ENCODE peak calls at places on chromosomes 4 and X, in ten cellular contexts. Y is NCI-H1694, M is MV-4-11, L is psoas muscle, E is ACHN, A is mucosa of gallbladder, H is HTR-8/SVneo, I is activated T-cell treated with anti-CD3 and anti-CD28 coated beads for 48 hours, P is HT1080, O is A172. Q is an unnamed sample.

GRCh38 chr4:55475394-55476243 is 71.1 kb downstream of the CLOCK start:
- DNase-seq in Y (no peak), M (peak), L (no peak), E (peak), A (no peak), H (no peak), I (no peak), P (peak), O (peak), Q (no peak)

GRCh38 chr4:123193802-123194201 is 202.8 kb upstream of the SPRY1 start:
- DNase-seq in Y (no peak), M (no peak), L (no peak), E (no peak), A (no peak), H (no peak), I (no peak), P (no peak), O (no peak), Q (no peak)

GRCh38 chrX:1463581-1464281 is 11.0 kb upstream of the ASMTL start:
- DNase-seq in Y (no peak), M (no peak), L (no peak), E (no peak), A (no peak), H (no peak), I (no peak), P (no peak), O (no peak), Q (no peak)

GRCh38 chrX:63754860-63755579 is 30.0 kb downstream of the ARHGEF9 start:
- DNase-seq in Y (peak), M (peak), L (peak), E (peak), A (peak), H (peak), I (peak), P (peak), O (peak), Q (peak)

GRCh38 chr4:76879731-76880364 is 18.1 kb downstream of the SOWAHB start:
- DNase-seq in Y (no peak), M (no peak), L (no peak), E (no peak), A (no peak), H (no peak), I (no peak), P (no peak), O (no peak), Q (no peak)

GRCh38 chr4:3073158-3074077 is 920 bp downstream of the HTT-AS start:
- DNase-seq in Y (no peak), M (no peak), L (no peak), E (no peak), A (no peak), H (peak), I (no peak), P (peak), O (no peak), Q (no peak)

GRCh38 chrX:11427082-11428033 is 134.1 kb downstream of the AMELX start:
- DNase-seq in Y (no peak), M (no peak), L (peak), E (no peak), A (no peak), H (no peak), I (no peak), P (no peak), O (no peak), Q (no peak)

GRCh38 chr4:185086053-185086452 is 57.0 kb upstream of the SLC25A4 start:
- DNase-seq in Y (no peak), M (no peak), L (no peak), E (no peak), A (no peak), H (no peak), I (no peak), P (no peak), O (no peak), Q (no peak)

GRCh38 chr4:89586864-89587263 is 250.1 kb downstream of the SNCA start:
- DNase-seq in Y (no peak), M (no peak), L (no peak), E (peak), A (no peak), H (peak), I (no peak), P (peak), O (peak), Q (peak)

GRCh38 chr4:685681-686218 is 3.2 kb downstream of the SLC49A3 start:
- DNase-seq in Y (no peak), M (no peak), L (peak), E (no peak), A (no peak), H (no peak), I (no peak), P (no peak), O (no peak), Q (no peak)

GRCh38 chr4:105392858-105393257 is 81.0 kb downstream of the PPA2 start:
- DNase-seq in Y (no peak), M (no peak), L (no peak), E (no peak), A (no peak), H (no peak), I (no peak), P (no peak), O (no peak), Q (no peak)

GRCh38 chrX:131262738-131263679 is 26.1 kb downstream of the IGSF1 start:
- DNase-seq in Y (peak), M (no peak), L (no peak), E (peak), A (no peak), H (no peak), I (peak), P (peak), O (peak), Q (no peak)

GRCh38 chrX:42680651-42681050 is 97.3 kb downstream of the PPP1R2C start:
- DNase-seq in Y (no peak), M (no peak), L (no peak), E (no peak), A (no peak), H (no peak), I (no peak), P (no peak), O (no peak), Q (no peak)

GRCh38 chrX:132433001-132433400 is 55.8 kb downstream of the MBNL3 start:
- DNase-seq in Y (no peak), M (no peak), L (no peak), E (peak), A (no peak), H (no peak), I (no peak), P (no peak), O (no peak), Q (no peak)

GRCh38 chr4:107248571-107248970 is 212.5 kb upstream of the DKK2 start:
- DNase-seq in Y (no peak), M (no peak), L (no peak), E (no peak), A (no peak), H (no peak), I (no peak), P (peak), O (peak), Q (no peak)

GRCh38 chr4:114598191-114599121 is at the start of gene UGT8:
- DNase-seq in Y (peak), M (no peak), L (peak), E (peak), A (peak), H (peak), I (peak), P (no peak), O (no peak), Q (no peak)

GRCh38 chr4:38416450-38417014 is 247.5 kb upstream of the KLF3 start:
- DNase-seq in Y (no peak), M (no peak), L (no peak), E (no peak), A (no peak), H (no peak), I (no peak), P (no peak), O (no peak), Q (no peak)

GRCh38 chrX:28205905-28206304 is 224.7 kb upstream of the DCAF8L1 start:
- DNase-seq in Y (no peak), M (no peak), L (no peak), E (no peak), A (no peak), H (no peak), I (no peak), P (no peak), O (no peak), Q (no peak)

GRCh38 chr4:116877069-116877468 is 208.3 kb downstream of the TRAM1L1 start:
- DNase-seq in Y (no peak), M (no peak), L (no peak), E (no peak), A (no peak), H (no peak), I (no peak), P (no peak), O (no peak), Q (no peak)

GRCh38 chrX:38008658-38009057 is 2.3 kb downstream of the SYTL5 start:
- DNase-seq in Y (no peak), M (no peak), L (no peak), E (no peak), A (no peak), H (no peak), I (no peak), P (no peak), O (no peak), Q (no peak)

GRCh38 chr4:128384091-128384520 is 96.5 kb upstream of the PGRMC2 start:
- DNase-seq in Y (no peak), M (no peak), L (no peak), E (no peak), A (no peak), H (peak), I (no peak), P (no peak), O (peak), Q (no peak)

GRCh38 chr4:138438608-138439007 is 196.5 kb upstream of the SLC7A11 start:
- DNase-seq in Y (no peak), M (no peak), L (no peak), E (no peak), A (no peak), H (no peak), I (no peak), P (peak), O (peak), Q (no peak)

Q was measured in AML-193.